ENCODE peak calls at places on chromosomes 6 and 20, in eight cellular contexts. K is left lung; G is transverse colon; D is SK-N-SH; E is CD8-positive, alpha-beta T cell; P is IMR-90; A is neural progenitor cell; V is AG09309. U is an unnamed sample.

GRCh38 chr20:17888044-17888443 is 80.5 kb downstream of the SNX5 start:
- DNase-seq in K (no peak), G (peak; percentile 43), D (no peak), E (no peak), P (no peak), A (no peak), V (no peak), U (no peak)

GRCh38 chr20:50932016-50932338 is 740 bp upstream of the ADNP start:
- DNase-seq in K (no peak), G (no peak), D (no peak), E (no peak), P (no peak), A (no peak), V (no peak), U (no peak)

GRCh38 chr20:13930246-13930645 is 60.2 kb downstream of the SEL1L2 start:
- DNase-seq in K (no peak), G (no peak), D (no peak), E (no peak), P (no peak), A (no peak), V (no peak), U (no peak)

GRCh38 chr20:51452091-51452613 is 90.4 kb downstream of the NFATC2 start:
- DNase-seq in K (no peak), G (no peak), D (no peak), E (no peak), P (no peak), A (no peak), V (no peak), U (no peak)

GRCh38 chr20:41330343-41330720 is 10.3 kb upstream of the LPIN3 start:
- DNase-seq in K (no peak), G (no peak), D (no peak), E (no peak), P (peak; percentile 51), A (no peak), V (no peak), U (no peak)

GRCh38 chr6:17311595-17312311 is 30.6 kb downstream of the RBM24 start:
- DNase-seq in K (no peak), G (no peak), D (no peak), E (no peak), P (peak; percentile 71), A (peak; percentile 9), V (no peak), U (peak; percentile 47)

GRCh38 chr6:160974304-160974771 is 17.2 kb upstream of the MAP3K4 start:
- DNase-seq in K (peak; percentile 46), G (peak; percentile 44), D (no peak), E (no peak), P (peak; percentile 97), A (no peak), V (peak; percentile 99), U (peak; percentile 94)

GRCh38 chr6:11634948-11635347 is 97.4 kb downstream of the TMEM170B start:
- DNase-seq in K (no peak), G (no peak), D (no peak), E (no peak), P (no peak), A (no peak), V (no peak), U (no peak)

GRCh38 chr6:27334141-27334540 is 22.1 kb upstream of the POM121L2 start:
- DNase-seq in K (no peak), G (no peak), D (no peak), E (no peak), P (no peak), A (no peak), V (no peak), U (no peak)

GRCh38 chr6:140636698-140637402 is 1262.4 kb upstream of the CITED2 start:
- DNase-seq in K (no peak), G (no peak), D (no peak), E (no peak), P (no peak), A (no peak), V (no peak), U (no peak)

GRCh38 chr20:36493801-36494114 is 47.6 kb upstream of the MYL9 start:
- DNase-seq in K (peak; percentile 61), G (peak; percentile 42), D (no peak), E (no peak), P (peak; percentile 78), A (peak; percentile 23), V (peak; percentile 65), U (peak; percentile 89)

GRCh38 chr20:13485576-13485975 is 153.2 kb downstream of the TASP1 start:
- DNase-seq in K (no peak), G (no peak), D (no peak), E (no peak), P (no peak), A (no peak), V (no peak), U (no peak)

DNA sequence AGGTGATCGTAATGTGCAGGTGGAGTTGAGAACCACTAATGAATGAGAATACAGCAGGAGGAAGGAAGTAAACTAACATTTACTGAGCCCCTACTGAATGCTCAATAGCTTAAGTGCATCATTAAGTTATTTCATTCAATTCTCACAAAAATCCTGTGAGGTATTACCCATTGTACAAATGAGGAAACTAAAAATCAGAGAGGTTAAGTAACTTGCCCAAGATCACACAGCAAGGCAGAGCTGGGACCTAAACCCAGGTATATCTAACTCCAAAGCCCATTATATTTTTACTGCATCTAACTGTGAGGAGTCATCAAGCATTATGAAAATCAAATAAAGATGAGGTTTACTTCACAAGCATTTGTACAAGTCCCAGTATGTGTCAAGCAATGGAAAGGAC is 35.3 kb downstream of the CPNE5 start:
- DNase-seq in K (no peak), G (no peak), D (no peak), E (no peak), P (no peak), A (no peak), V (no peak), U (no peak)
- H3K4me3 ChIP-seq in K (no peak overlapping the region), G (no peak overlapping the region), D (no peak overlapping the region), E (no peak overlapping the region), P (no peak overlapping the region), A (no peak overlapping the region), V (no peak overlapping the region), U (no peak overlapping the region)

GRCh38 chr20:46683939-46684750 is 5.1 kb downstream of the TP53RK start:
- DNase-seq in K (peak; percentile 64), G (no peak), D (no peak), E (no peak), P (peak; percentile 80), A (peak; percentile 81), V (no peak), U (peak; percentile 69)
- H3K4me3 ChIP-seq in K (peak overlapping the region; percentile 32), G (peak overlapping the region; percentile 15), D (no peak overlapping the region), E (no peak overlapping the region), P (peak overlapping the region; percentile 71), A (peak overlapping the region; percentile 43), V (peak overlapping the region; percentile 48), U (peak overlapping the region; percentile 38)

GRCh38 chr6:1626481-1626880 is 16.8 kb downstream of the FOXC1 start:
- DNase-seq in K (no peak), G (no peak), D (no peak), E (no peak), P (no peak), A (no peak), V (no peak), U (peak; percentile 36)

GRCh38 chr6:1625352-1625773 is 15.6 kb downstream of the FOXC1 start:
- DNase-seq in K (no peak), G (no peak), D (no peak), E (no peak), P (peak; percentile 27), A (peak; percentile 74), V (no peak), U (no peak)

GRCh38 chr6:1624071-1624847 is 14.5 kb downstream of the FOXC1 start:
- DNase-seq in K (peak; percentile 26), G (no peak), D (no peak), E (no peak), P (no peak), A (peak; percentile 71), V (no peak), U (no peak)

GRCh38 chr6:1624848-1625341 is 15.2 kb downstream of the FOXC1 start:
- DNase-seq in K (peak; percentile 40), G (no peak), D (no peak), E (no peak), P (peak; percentile 62), A (peak; percentile 60), V (no peak), U (no peak)

DNA sequence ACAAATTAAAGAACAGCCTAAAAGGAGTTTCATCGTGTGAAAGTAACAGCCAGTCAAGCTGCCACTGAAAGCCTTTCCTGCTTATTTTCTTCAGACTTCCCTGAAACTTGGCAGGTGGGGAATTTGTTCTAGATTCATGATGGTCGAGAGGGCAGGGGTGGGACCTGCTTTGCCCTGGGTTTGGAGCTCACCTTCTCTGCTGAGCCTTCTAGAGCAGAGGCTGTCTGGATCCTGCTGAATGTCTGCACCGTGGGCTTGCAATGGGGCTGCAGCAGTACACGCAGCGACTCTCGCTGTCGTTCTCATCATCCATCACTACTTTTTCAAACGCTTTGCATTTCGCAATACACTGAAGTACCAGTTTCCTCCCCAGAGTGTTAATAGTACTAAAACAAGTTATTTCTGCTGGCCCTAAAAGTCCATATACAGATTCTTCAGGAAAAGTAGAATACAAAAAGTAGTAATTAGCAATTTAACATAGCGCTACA is 16.3 kb downstream of the FOXC1 start:
- DNase-seq in K (no peak), G (no peak), D (no peak), E (no peak), P (no peak), A (no peak), V (no peak), U (peak; percentile 22)
- H3K4me3 ChIP-seq in K (no peak overlapping the region), G (no peak overlapping the region), D (no peak overlapping the region), E (no peak overlapping the region), P (no peak overlapping the region), A (no peak overlapping the region), V (no peak overlapping the region), U (peak overlapping the region; percentile 17)

GRCh38 chr6:44276667-44277640 is 6.7 kb downstream of the TMEM151B start:
- DNase-seq in K (no peak), G (no peak), D (no peak), E (no peak), P (no peak), A (no peak), V (no peak), U (no peak)

GRCh38 chr6:44272999-44273566 is 2.8 kb downstream of the TMEM151B start:
- DNase-seq in K (no peak), G (no peak), D (peak; percentile 16), E (no peak), P (no peak), A (no peak), V (no peak), U (no peak)

GRCh38 chr6:44273617-44274016 is 3.4 kb downstream of the TMEM151B start:
- DNase-seq in K (no peak), G (no peak), D (no peak), E (no peak), P (no peak), A (no peak), V (no peak), U (no peak)

GRCh38 chr6:44275749-44276648 is 5.7 kb downstream of the TMEM151B start:
- DNase-seq in K (no peak), G (no peak), D (peak; percentile 22), E (no peak), P (no peak), A (peak; percentile 42), V (no peak), U (no peak)

DNA sequence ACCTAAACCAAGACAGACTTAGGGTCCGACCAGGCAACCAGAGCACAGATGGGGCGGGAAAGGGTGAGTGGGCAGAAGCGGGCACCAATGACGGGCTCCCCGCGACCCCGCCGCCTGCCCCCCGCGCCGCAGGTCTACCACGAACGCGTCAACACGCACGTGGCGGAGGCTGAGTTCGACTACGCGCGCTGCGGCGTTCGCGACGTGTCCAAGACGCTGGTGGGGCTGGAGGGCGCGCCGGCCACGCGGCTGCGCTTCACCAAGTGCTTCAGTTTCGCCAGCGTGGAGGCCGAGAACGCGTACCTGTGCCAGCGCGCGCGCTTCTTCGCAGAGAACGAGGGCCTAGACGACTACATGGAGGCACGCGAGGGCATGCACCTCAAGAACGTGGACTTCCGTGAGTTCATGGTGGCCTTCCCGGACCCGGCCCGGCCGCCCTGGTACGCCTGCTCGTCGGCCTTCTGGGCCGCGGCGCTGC is 5.1 kb downstream of the TMEM151B start:
- DNase-seq in K (no peak), G (no peak), D (peak; percentile 16), E (no peak), P (no peak), A (no peak), V (no peak), U (no peak)
- H3K4me3 ChIP-seq in K (no peak overlapping the region), G (peak overlapping the region; percentile 36), D (no peak overlapping the region), E (no peak overlapping the region), P (no peak overlapping the region), A (no peak overlapping the region), V (no peak overlapping the region), U (no peak overlapping the region)